ENCODE peak calls at places on chromosomes 4 and X, in nine cellular contexts. L is upper lobe of right lung; R is PC-3; U is D341Med; J is Calu3; D is CD4-positive, alpha-beta T cell; A is NCI-H1092; V is NCI-H1930; C is EL. E is an unnamed sample.

GRCh38 chrX:12804655-12805054 is 13.4 kb downstream of the PRPS2 start:
- DNase-seq in U (no peak), V (no peak), L (no peak), R (peak; percentile 70), A (no peak), J (no peak), C (peak; percentile 7), D (no peak), E (no peak)

GRCh38 chr4:172485007-172485406 is 671.8 kb downstream of the GALNTL6 start:
- DNase-seq in A (no peak), V (no peak), U (no peak), J (no peak), D (no peak), L (no peak), R (no peak), C (no peak), E (no peak)

GRCh38 chr4:2248821-2249261 is 6.9 kb upstream of the HAUS3 start:
- DNase-seq in L (no peak), U (peak; percentile 19), C (no peak), V (no peak), J (no peak), D (no peak), A (no peak), R (no peak), E (no peak)

GRCh38 chrX:129522184-129523059 is 868 bp downstream of the SMARCA1 start:
- DNase-seq in D (no peak), V (peak; percentile 27), J (peak; percentile 74), R (peak; percentile 63), L (peak; percentile 71), C (peak; percentile 77), U (peak; percentile 75), A (peak; percentile 73), E (peak; percentile 45)

GRCh38 chr4:6582889-6583504 is 8.0 kb downstream of the MAN2B2 start:
- DNase-seq in U (no peak), A (no peak), V (peak; percentile 41), R (peak; percentile 35), D (no peak), C (peak; percentile 19), L (no peak), J (no peak), E (peak; percentile 34)

GRCh38 chr4:590313-590841 is 14.3 kb upstream of the TMEM271 start:
- DNase-seq in C (no peak), V (no peak), A (no peak), L (no peak), U (no peak), D (no peak), J (no peak), R (no peak), E (no peak)

GRCh38 chr4:111697176-111697962 is 447.9 kb upstream of the FAM241A start:
- DNase-seq in V (no peak), L (no peak), C (no peak), J (no peak), R (no peak), U (no peak), A (no peak), D (no peak), E (no peak)

GRCh38 chrX:148134578-148134977 is 153.4 kb downstream of the FMR1NB start:
- DNase-seq in D (no peak), V (no peak), C (no peak), R (no peak), U (no peak), L (no peak), J (no peak), A (no peak), E (no peak)